ENCODE peak calls at places on chromosomes 5 and 9, in four cellular contexts. One of them, this sample, is unnamed.

GRCh38 chr9:727767-728166 is 113.7 kb upstream of the DMRT1 start:
- DNase-seq in H1: no peak
- DNase-seq in K562: no peak
- DNase-seq in A549: no peak
- DNase-seq in this sample: no peak

GRCh38 chr9:115400801-115401200 is 282.8 kb upstream of the TNC start:
- DNase-seq in H1: no peak
- DNase-seq in K562: no peak
- DNase-seq in A549: no peak
- DNase-seq in this sample: no peak

GRCh38 chr9:124038239-124038638 is 26.7 kb downstream of the LHX2 start:
- DNase-seq in H1: no peak
- DNase-seq in K562: no peak
- DNase-seq in A549: no peak
- DNase-seq in this sample: no peak

GRCh38 chr9:20854444-20854843 is 170.4 kb downstream of the FOCAD start:
- DNase-seq in H1: no peak
- DNase-seq in K562: no peak
- DNase-seq in A549: no peak
- DNase-seq in this sample: no peak

GRCh38 chr9:132985063-132985350 is 6.5 kb downstream of the GFI1B start:
- DNase-seq in H1: no peak
- DNase-seq in K562: no peak
- DNase-seq in A549: no peak
- DNase-seq in this sample: no peak

GRCh38 chr5:95718203-95718602 is 12.9 kb upstream of the RHOBTB3 start:
- DNase-seq in H1: no peak
- DNase-seq in K562: no peak
- DNase-seq in A549: no peak
- DNase-seq in this sample: no peak

GRCh38 chr9:131641618-131642495 is 96.5 kb downstream of the PRRT1B start:
- DNase-seq in H1: no peak
- DNase-seq in K562: no peak
- DNase-seq in A549: no peak
- DNase-seq in this sample: no peak

GRCh38 chr5:9545959-9546851 is at the start of gene SEMA5A:
- DNase-seq in H1: no peak
- DNase-seq in K562: peak; percentile 83
- DNase-seq in A549: no peak
- DNase-seq in this sample: peak; percentile 90

GRCh38 chr9:92292338-92293074 is 991 bp downstream of the IARS1 start:
- DNase-seq in H1: no peak
- DNase-seq in K562: no peak
- DNase-seq in A549: peak; percentile 7
- DNase-seq in this sample: no peak

GRCh38 chr5:45264447-45264846 is 431.7 kb downstream of the HCN1 start:
- DNase-seq in H1: no peak
- DNase-seq in K562: no peak
- DNase-seq in A549: no peak
- DNase-seq in this sample: no peak

GRCh38 chr5:109876941-109877669 is 187.4 kb downstream of the MAN2A1 start:
- DNase-seq in H1: no peak
- DNase-seq in K562: no peak
- DNase-seq in A549: no peak
- DNase-seq in this sample: no peak

GRCh38 chr9:121268598-121269029 is 652 bp downstream of the GSN start:
- DNase-seq in H1: no peak
- DNase-seq in K562: no peak
- DNase-seq in A549: no peak
- DNase-seq in this sample: no peak

GRCh38 chr9:121271368-121272351 is 3.7 kb downstream of the GSN start:
- DNase-seq in H1: no peak
- DNase-seq in K562: no peak
- DNase-seq in A549: no peak
- DNase-seq in this sample: no peak

GRCh38 chr9:121269030-121269887 is 1.3 kb downstream of the GSN start:
- DNase-seq in H1: no peak
- DNase-seq in K562: no peak
- DNase-seq in A549: no peak
- DNase-seq in this sample: peak; percentile 72

GRCh38 chr9:121267689-121268597 is at the start of gene GSN:
- DNase-seq in H1: no peak
- DNase-seq in K562: peak; percentile 96
- DNase-seq in A549: peak; percentile 69
- DNase-seq in this sample: peak; percentile 88

GRCh38 chr9:121269888-121270254 is 1.9 kb downstream of the GSN start:
- DNase-seq in H1: no peak
- DNase-seq in K562: no peak
- DNase-seq in A549: no peak
- DNase-seq in this sample: no peak
- H3K4me2 ChIP-seq in H1: peak overlapping the region; percentile 93
- H3K4me2 ChIP-seq in K562: no peak overlapping the region
- H3K4me2 ChIP-seq in A549: peak overlapping the region; percentile 100
- H3K4me2 ChIP-seq in this sample: peak overlapping the region; percentile 95

GRCh38 chr5:115988002-115988401 is 25.7 kb downstream of the LVRN start:
- DNase-seq in H1: no peak
- DNase-seq in K562: no peak
- DNase-seq in A549: no peak
- DNase-seq in this sample: no peak

GRCh38 chr5:115983519-115983918 is 21.2 kb downstream of the LVRN start:
- DNase-seq in H1: no peak
- DNase-seq in K562: no peak
- DNase-seq in A549: no peak
- DNase-seq in this sample: no peak

GRCh38 chr5:115986358-115986757 is 24.1 kb downstream of the LVRN start:
- DNase-seq in H1: no peak
- DNase-seq in K562: no peak
- DNase-seq in A549: no peak
- DNase-seq in this sample: no peak
- H3K4me2 ChIP-seq in H1: no peak overlapping the region
- H3K4me2 ChIP-seq in K562: no peak overlapping the region
- H3K4me2 ChIP-seq in A549: no peak overlapping the region
- H3K4me2 ChIP-seq in this sample: no peak overlapping the region

DNA sequence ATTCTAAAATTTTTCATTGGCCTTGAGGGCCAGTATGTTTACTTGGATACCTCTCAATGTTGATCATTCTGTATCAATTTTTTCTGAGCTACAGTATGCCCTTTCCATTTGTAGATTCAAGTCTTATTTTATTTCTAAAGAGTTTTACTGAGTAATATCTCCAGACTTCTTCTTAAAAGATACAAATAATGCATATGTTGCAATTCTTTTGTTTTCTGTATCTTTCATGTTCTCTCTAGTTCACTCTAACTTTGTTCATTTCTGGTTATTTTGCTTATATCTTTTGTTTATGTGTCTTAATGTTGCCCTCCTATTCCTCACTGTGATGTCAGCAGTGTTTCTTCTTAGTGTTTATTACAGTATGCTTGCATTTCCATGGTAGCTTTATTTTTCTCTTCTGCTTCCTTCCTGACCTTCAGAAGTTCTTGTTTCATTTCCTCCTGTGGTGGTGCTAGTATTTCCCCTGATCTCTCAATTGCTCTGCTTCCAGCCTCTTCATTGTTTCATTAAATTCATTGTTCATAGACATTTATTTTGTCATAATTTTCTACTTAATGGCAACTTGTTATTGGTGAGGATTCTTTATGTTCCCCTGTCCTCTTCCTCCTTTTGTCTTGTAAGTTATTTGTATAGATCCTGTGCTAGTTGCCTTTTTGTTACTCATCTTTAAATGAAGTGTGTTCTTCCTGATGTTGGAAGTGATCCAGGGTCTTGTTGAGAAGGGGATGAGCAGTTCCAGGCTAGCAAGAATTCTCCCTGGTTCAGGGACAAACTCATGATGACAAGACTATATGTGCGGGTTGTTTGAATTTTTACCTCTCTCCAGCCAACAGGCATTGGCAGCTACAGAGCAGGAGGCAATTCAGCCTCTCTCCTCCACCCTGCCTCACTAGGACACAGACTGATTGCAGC is 160.8 kb downstream of the DEPDC1B start:
- DNase-seq in H1: no peak
- DNase-seq in K562: no peak
- DNase-seq in A549: no peak
- DNase-seq in this sample: no peak
- H3K4me2 ChIP-seq in H1: no peak overlapping the region
- H3K4me2 ChIP-seq in K562: no peak overlapping the region
- H3K4me2 ChIP-seq in A549: peak overlapping the region; percentile 1
- H3K4me2 ChIP-seq in this sample: no peak overlapping the region

GRCh38 chr9:127543973-127544533 is 68.0 kb upstream of the STXBP1 start:
- DNase-seq in H1: no peak
- DNase-seq in K562: no peak
- DNase-seq in A549: no peak
- DNase-seq in this sample: no peak

GRCh38 chr9:127548352-127548878 is 63.7 kb upstream of the STXBP1 start:
- DNase-seq in H1: no peak
- DNase-seq in K562: no peak
- DNase-seq in A549: no peak
- DNase-seq in this sample: no peak

GRCh38 chr9:127545196-127546124 is 66.6 kb upstream of the STXBP1 start:
- DNase-seq in H1: no peak
- DNase-seq in K562: peak; percentile 32
- DNase-seq in A549: peak; percentile 94
- DNase-seq in this sample: peak; percentile 42

GRCh38 chr9:127549218-127549617 is 62.9 kb upstream of the STXBP1 start:
- DNase-seq in H1: no peak
- DNase-seq in K562: no peak
- DNase-seq in A549: no peak
- DNase-seq in this sample: no peak

GRCh38 chr9:127546125-127546832 is 65.8 kb upstream of the STXBP1 start:
- DNase-seq in H1: no peak
- DNase-seq in K562: peak; percentile 82
- DNase-seq in A549: no peak
- DNase-seq in this sample: no peak
- H3K4me2 ChIP-seq in H1: no peak overlapping the region
- H3K4me2 ChIP-seq in K562: peak overlapping the region; percentile 66
- H3K4me2 ChIP-seq in A549: peak overlapping the region; percentile 74
- H3K4me2 ChIP-seq in this sample: peak overlapping the region; percentile 55

DNA sequence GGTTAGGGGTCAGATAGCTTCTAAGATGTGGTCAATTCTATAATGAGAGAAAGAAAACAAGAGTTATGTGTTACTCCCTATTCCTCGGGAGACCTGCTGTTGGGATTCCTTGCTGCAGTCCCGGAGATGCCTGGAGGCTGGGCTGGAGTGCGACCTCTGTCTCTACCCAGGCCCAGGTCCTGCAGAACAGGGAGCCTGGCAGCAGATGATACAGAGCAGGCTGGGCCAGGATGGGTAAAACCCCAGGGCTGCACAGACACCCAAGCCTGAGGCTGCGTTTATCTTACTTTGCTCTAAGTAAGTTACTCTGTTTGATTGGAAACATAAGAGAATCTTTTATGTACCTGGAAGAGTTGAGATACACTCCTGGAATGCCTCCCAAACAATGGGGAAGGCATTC is 26.9 kb upstream of the FAM120AOS start:
- DNase-seq in H1: no peak
- DNase-seq in K562: no peak
- DNase-seq in A549: no peak
- DNase-seq in this sample: no peak
- H3K4me2 ChIP-seq in H1: no peak overlapping the region
- H3K4me2 ChIP-seq in K562: no peak overlapping the region
- H3K4me2 ChIP-seq in A549: no peak overlapping the region
- H3K4me2 ChIP-seq in this sample: no peak overlapping the region

This sample was measured in neural progenitor cell.